ENCODE peak calls at places on chromosomes 4 and X, in nine cellular contexts. One of them, this sample, is unnamed.

GRCh38 chr4:188433916-188434315 is 294.7 kb downstream of the TRIML1 start:
- DNase-seq in transverse colon: no peak
- DNase-seq in sigmoid colon: no peak
- DNase-seq in suprapubic skin: no peak
- DNase-seq in stomach: no peak
- DNase-seq in SK-N-SH: no peak
- DNase-seq in HepG2: no peak
- DNase-seq in K562: no peak
- DNase-seq in upper lobe of left lung: no peak
- DNase-seq in this sample: no peak

GRCh38 chrX:123648028-123648810 is 84.6 kb downstream of the THOC2 start:
- DNase-seq in transverse colon: peak; percentile 42
- DNase-seq in sigmoid colon: no peak
- DNase-seq in suprapubic skin: no peak
- DNase-seq in stomach: peak; percentile 61
- DNase-seq in SK-N-SH: no peak
- DNase-seq in HepG2: peak; percentile 81
- DNase-seq in K562: no peak
- DNase-seq in upper lobe of left lung: peak; percentile 72
- DNase-seq in this sample: no peak

GRCh38 chrX:39848900-39849299 is 248.9 kb downstream of the BCOR start:
- DNase-seq in transverse colon: no peak
- DNase-seq in sigmoid colon: no peak
- DNase-seq in suprapubic skin: no peak
- DNase-seq in stomach: no peak
- DNase-seq in SK-N-SH: no peak
- DNase-seq in HepG2: no peak
- DNase-seq in K562: no peak
- DNase-seq in upper lobe of left lung: no peak
- DNase-seq in this sample: no peak

GRCh38 chr4:102174800-102175199 is 170.5 kb downstream of the SLC39A8 start:
- DNase-seq in transverse colon: no peak
- DNase-seq in sigmoid colon: no peak
- DNase-seq in suprapubic skin: no peak
- DNase-seq in stomach: no peak
- DNase-seq in SK-N-SH: no peak
- DNase-seq in HepG2: no peak
- DNase-seq in K562: no peak
- DNase-seq in upper lobe of left lung: no peak
- DNase-seq in this sample: no peak

GRCh38 chr4:163161536-163162205 is 5.0 kb downstream of the NAF1 start:
- DNase-seq in transverse colon: no peak
- DNase-seq in sigmoid colon: no peak
- DNase-seq in suprapubic skin: no peak
- DNase-seq in stomach: no peak
- DNase-seq in SK-N-SH: no peak
- DNase-seq in HepG2: peak; percentile 3
- DNase-seq in K562: no peak
- DNase-seq in upper lobe of left lung: no peak
- DNase-seq in this sample: no peak

GRCh38 chr4:184688447-184688846 is 38.9 kb downstream of the PRIMPOL start:
- DNase-seq in transverse colon: no peak
- DNase-seq in sigmoid colon: no peak
- DNase-seq in suprapubic skin: no peak
- DNase-seq in stomach: no peak
- DNase-seq in SK-N-SH: no peak
- DNase-seq in HepG2: no peak
- DNase-seq in K562: no peak
- DNase-seq in upper lobe of left lung: no peak
- DNase-seq in this sample: no peak

GRCh38 chrX:107683931-107684330 is 55.6 kb downstream of the PRPS1 start:
- DNase-seq in transverse colon: no peak
- DNase-seq in sigmoid colon: no peak
- DNase-seq in suprapubic skin: peak; percentile 29
- DNase-seq in stomach: no peak
- DNase-seq in SK-N-SH: no peak
- DNase-seq in HepG2: no peak
- DNase-seq in K562: no peak
- DNase-seq in upper lobe of left lung: no peak
- DNase-seq in this sample: no peak

GRCh38 chrX:24862343-24862742 is 153.4 kb downstream of the ARX start:
- DNase-seq in transverse colon: no peak
- DNase-seq in sigmoid colon: no peak
- DNase-seq in suprapubic skin: no peak
- DNase-seq in stomach: no peak
- DNase-seq in SK-N-SH: no peak
- DNase-seq in HepG2: no peak
- DNase-seq in K562: no peak
- DNase-seq in upper lobe of left lung: no peak
- DNase-seq in this sample: no peak

GRCh38 chrX:22057667-22058066 is 25.5 kb downstream of the PHEX start:
- DNase-seq in transverse colon: no peak
- DNase-seq in sigmoid colon: no peak
- DNase-seq in suprapubic skin: no peak
- DNase-seq in stomach: no peak
- DNase-seq in SK-N-SH: no peak
- DNase-seq in HepG2: no peak
- DNase-seq in K562: no peak
- DNase-seq in upper lobe of left lung: no peak
- DNase-seq in this sample: no peak

GRCh38 chrX:71245159-71245558 is 8.8 kb downstream of the ZMYM3 start:
- DNase-seq in transverse colon: no peak
- DNase-seq in sigmoid colon: no peak
- DNase-seq in suprapubic skin: no peak
- DNase-seq in stomach: no peak
- DNase-seq in SK-N-SH: no peak
- DNase-seq in HepG2: no peak
- DNase-seq in K562: no peak
- DNase-seq in upper lobe of left lung: no peak
- DNase-seq in this sample: no peak

GRCh38 chrX:40237745-40238178 is 140.0 kb upstream of the BCOR start:
- DNase-seq in transverse colon: no peak
- DNase-seq in sigmoid colon: no peak
- DNase-seq in suprapubic skin: no peak
- DNase-seq in stomach: no peak
- DNase-seq in SK-N-SH: no peak
- DNase-seq in HepG2: no peak
- DNase-seq in K562: no peak
- DNase-seq in upper lobe of left lung: no peak
- DNase-seq in this sample: no peak

GRCh38 chrX:151878574-151878973 is 34.1 kb upstream of the MAGEA4 start:
- DNase-seq in transverse colon: no peak
- DNase-seq in sigmoid colon: no peak
- DNase-seq in suprapubic skin: no peak
- DNase-seq in stomach: no peak
- DNase-seq in SK-N-SH: no peak
- DNase-seq in HepG2: no peak
- DNase-seq in K562: no peak
- DNase-seq in upper lobe of left lung: no peak
- DNase-seq in this sample: no peak

GRCh38 chr4:55498051-55498450 is 48.7 kb downstream of the CLOCK start:
- DNase-seq in transverse colon: no peak
- DNase-seq in sigmoid colon: no peak
- DNase-seq in suprapubic skin: no peak
- DNase-seq in stomach: no peak
- DNase-seq in SK-N-SH: no peak
- DNase-seq in HepG2: no peak
- DNase-seq in K562: no peak
- DNase-seq in upper lobe of left lung: no peak
- DNase-seq in this sample: no peak

GRCh38 chr4:22661443-22661842 is 31.3 kb upstream of the GBA3 start:
- DNase-seq in transverse colon: no peak
- DNase-seq in sigmoid colon: no peak
- DNase-seq in suprapubic skin: no peak
- DNase-seq in stomach: no peak
- DNase-seq in SK-N-SH: no peak
- DNase-seq in HepG2: no peak
- DNase-seq in K562: no peak
- DNase-seq in upper lobe of left lung: no peak
- DNase-seq in this sample: no peak

GRCh38 chrX:118197730-118198129 is 81.1 kb upstream of the KLHL13 start:
- DNase-seq in transverse colon: no peak
- DNase-seq in sigmoid colon: no peak
- DNase-seq in suprapubic skin: no peak
- DNase-seq in stomach: no peak
- DNase-seq in SK-N-SH: no peak
- DNase-seq in HepG2: no peak
- DNase-seq in K562: no peak
- DNase-seq in upper lobe of left lung: no peak
- DNase-seq in this sample: no peak

GRCh38 chr4:123661080-123661737 is 264.6 kb downstream of the SPRY1 start:
- DNase-seq in transverse colon: no peak
- DNase-seq in sigmoid colon: no peak
- DNase-seq in suprapubic skin: no peak
- DNase-seq in stomach: no peak
- DNase-seq in SK-N-SH: peak; percentile 24
- DNase-seq in HepG2: no peak
- DNase-seq in K562: no peak
- DNase-seq in upper lobe of left lung: no peak
- DNase-seq in this sample: no peak

DNA sequence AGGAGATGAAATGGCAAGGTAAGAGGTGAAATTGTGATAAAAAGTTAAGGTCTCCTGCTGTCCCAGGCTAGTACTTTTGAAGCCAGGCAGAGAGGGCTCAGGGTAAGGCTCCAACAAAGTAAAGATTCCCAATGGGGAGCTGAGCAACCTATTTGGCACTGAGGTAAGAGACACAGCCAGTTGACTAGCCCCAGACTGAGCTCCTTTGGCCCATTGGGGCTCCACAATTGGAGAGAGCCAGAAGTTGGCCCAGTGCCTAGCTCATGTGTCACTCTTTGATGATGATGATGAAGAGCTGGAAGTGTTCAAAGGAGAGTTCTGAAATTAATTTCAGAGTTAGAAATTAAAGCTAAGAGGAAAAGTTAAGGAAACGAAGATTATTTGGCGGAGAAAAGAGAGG is 94.6 kb downstream of the RLIM start:
- DNase-seq in transverse colon: no peak
- DNase-seq in sigmoid colon: no peak
- DNase-seq in suprapubic skin: no peak
- DNase-seq in stomach: no peak
- DNase-seq in SK-N-SH: no peak
- DNase-seq in HepG2: no peak
- DNase-seq in K562: no peak
- DNase-seq in upper lobe of left lung: no peak
- DNase-seq in this sample: no peak
- TF ChIP-seq POLR2AphosphoS5 in transverse colon: no peak
- TF ChIP-seq POLR2AphosphoS5 in sigmoid colon: no peak
- TF ChIP-seq POLR2AphosphoS5 in suprapubic skin: no peak
- TF ChIP-seq POLR2AphosphoS5 in stomach: no peak
- TF ChIP-seq POLR2AphosphoS5 in SK-N-SH: no peak
- TF ChIP-seq POLR2AphosphoS5 in HepG2: no peak
- TF ChIP-seq POLR2AphosphoS5 in K562: no peak
- TF ChIP-seq POLR2AphosphoS5 in upper lobe of left lung: no peak
- TF ChIP-seq POLR2AphosphoS5 in this sample: no peak

GRCh38 chr4:10115657-10116624 is 658 bp downstream of the WDR1 start:
- DNase-seq in transverse colon: peak; percentile 87
- DNase-seq in sigmoid colon: no peak
- DNase-seq in suprapubic skin: peak; percentile 85
- DNase-seq in stomach: peak; percentile 75
- DNase-seq in SK-N-SH: peak; percentile 74
- DNase-seq in HepG2: peak; percentile 58
- DNase-seq in K562: peak; percentile 83
- DNase-seq in upper lobe of left lung: peak; percentile 83
- DNase-seq in this sample: no peak
- TF ChIP-seq EP300 in transverse colon: no peak
- TF ChIP-seq EP300 in sigmoid colon: no peak
- TF ChIP-seq EP300 in suprapubic skin: no peak
- TF ChIP-seq EP300 in stomach: no peak
- TF ChIP-seq EP300 in SK-N-SH: no peak
- TF ChIP-seq EP300 in HepG2: no peak
- TF ChIP-seq EP300 in K562: no peak
- TF ChIP-seq EP300 in upper lobe of left lung: no peak
- TF ChIP-seq EP300 in this sample: no peak

DNA sequence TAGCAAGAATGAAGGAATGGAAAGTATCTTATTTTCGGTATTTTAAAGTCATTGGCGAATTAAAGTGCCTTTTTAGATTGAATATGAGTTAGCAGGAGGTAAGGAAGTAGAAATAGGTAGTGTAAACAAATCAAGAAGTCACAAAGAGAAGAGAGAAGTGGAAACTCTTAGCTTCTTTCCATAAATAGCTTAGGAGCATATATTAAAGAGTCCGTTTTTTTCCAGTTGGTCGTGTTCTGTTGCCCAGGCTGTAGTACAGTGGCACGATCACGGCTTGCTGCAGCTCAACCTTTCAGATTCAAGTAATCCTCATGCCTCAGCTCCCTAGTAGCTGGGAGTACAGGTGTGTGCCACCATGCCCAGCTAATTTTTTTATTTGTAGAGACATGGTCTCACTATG is 56.4 kb downstream of the UBE2K start:
- DNase-seq in transverse colon: no peak
- DNase-seq in sigmoid colon: no peak
- DNase-seq in suprapubic skin: no peak
- DNase-seq in stomach: no peak
- DNase-seq in SK-N-SH: no peak
- DNase-seq in HepG2: no peak
- DNase-seq in K562: no peak
- DNase-seq in upper lobe of left lung: no peak
- DNase-seq in this sample: no peak
- H3K27ac ChIP-seq in transverse colon: no peak overlapping the region
- H3K27ac ChIP-seq in sigmoid colon: no peak overlapping the region
- H3K27ac ChIP-seq in suprapubic skin: no peak overlapping the region
- H3K27ac ChIP-seq in stomach: no peak overlapping the region
- H3K27ac ChIP-seq in SK-N-SH: no peak overlapping the region
- H3K27ac ChIP-seq in HepG2: no peak overlapping the region
- H3K27ac ChIP-seq in K562: no peak overlapping the region
- H3K27ac ChIP-seq in upper lobe of left lung: no peak overlapping the region
- H3K27ac ChIP-seq in this sample: no peak overlapping the region

GRCh38 chr4:77193046-77193445 is 36.0 kb downstream of the CCNG2 start:
- DNase-seq in transverse colon: no peak
- DNase-seq in sigmoid colon: no peak
- DNase-seq in suprapubic skin: no peak
- DNase-seq in stomach: no peak
- DNase-seq in SK-N-SH: no peak
- DNase-seq in HepG2: no peak
- DNase-seq in K562: no peak
- DNase-seq in upper lobe of left lung: no peak
- DNase-seq in this sample: no peak

GRCh38 chr4:77196866-77197265 is 39.9 kb downstream of the CCNG2 start:
- DNase-seq in transverse colon: no peak
- DNase-seq in sigmoid colon: no peak
- DNase-seq in suprapubic skin: no peak
- DNase-seq in stomach: no peak
- DNase-seq in SK-N-SH: no peak
- DNase-seq in HepG2: no peak
- DNase-seq in K562: no peak
- DNase-seq in upper lobe of left lung: no peak
- DNase-seq in this sample: no peak

GRCh38 chr4:77194366-77194765 is 37.4 kb downstream of the CCNG2 start:
- DNase-seq in transverse colon: no peak
- DNase-seq in sigmoid colon: no peak
- DNase-seq in suprapubic skin: no peak
- DNase-seq in stomach: no peak
- DNase-seq in SK-N-SH: no peak
- DNase-seq in HepG2: no peak
- DNase-seq in K562: no peak
- DNase-seq in upper lobe of left lung: no peak
- DNase-seq in this sample: no peak

GRCh38 chr4:77194989-77195388 is 38.0 kb downstream of the CCNG2 start:
- DNase-seq in transverse colon: no peak
- DNase-seq in sigmoid colon: no peak
- DNase-seq in suprapubic skin: no peak
- DNase-seq in stomach: no peak
- DNase-seq in SK-N-SH: no peak
- DNase-seq in HepG2: no peak
- DNase-seq in K562: no peak
- DNase-seq in upper lobe of left lung: no peak
- DNase-seq in this sample: no peak

GRCh38 chr4:77193511-77194236 is 36.7 kb downstream of the CCNG2 start:
- DNase-seq in transverse colon: peak; percentile 75
- DNase-seq in sigmoid colon: peak; percentile 66
- DNase-seq in suprapubic skin: peak; percentile 70
- DNase-seq in stomach: peak; percentile 62
- DNase-seq in SK-N-SH: no peak
- DNase-seq in HepG2: no peak
- DNase-seq in K562: peak; percentile 64
- DNase-seq in upper lobe of left lung: peak; percentile 82
- DNase-seq in this sample: no peak
- TF ChIP-seq POLR2AphosphoS5 in transverse colon: no peak
- TF ChIP-seq POLR2AphosphoS5 in sigmoid colon: no peak
- TF ChIP-seq POLR2AphosphoS5 in suprapubic skin: no peak
- TF ChIP-seq POLR2AphosphoS5 in stomach: no peak
- TF ChIP-seq POLR2AphosphoS5 in SK-N-SH: no peak
- TF ChIP-seq POLR2AphosphoS5 in HepG2: no peak
- TF ChIP-seq POLR2AphosphoS5 in K562: no peak
- TF ChIP-seq POLR2AphosphoS5 in upper lobe of left lung: no peak
- TF ChIP-seq POLR2AphosphoS5 in this sample: no peak